ENCODE peak calls at places on chromosomes 13 and 19, in four cellular contexts. T, K, Y and J are unnamed samples.

GRCh38 chr19:34482380-34483250 is 1.1 kb downstream of the WTIP start:
- DNase-seq in Y (peak), T (no peak), K (no peak), J (peak)

GRCh38 chr13:39249971-39250370 is 211.7 kb downstream of the NHLRC3 start:
- DNase-seq in Y (no peak), K (no peak), T (no peak), J (no peak)

GRCh38 chr19:49528211-49528771 is 488 bp downstream of the RCN3 start:
- DNase-seq in K (peak), Y (peak), T (no peak), J (no peak)

GRCh38 chr13:112781287-112781686 is 91.4 kb downstream of the ATP11A start:
- DNase-seq in T (no peak), K (no peak), Y (peak), J (no peak)

GRCh38 chr19:30577551-30578090 is 205.4 kb downstream of the ZNF536 start:
- DNase-seq in T (no peak), K (no peak), Y (no peak), J (no peak)

GRCh38 chr13:106533940-106534843 is 1.3 kb downstream of the EFNB2 start:
- DNase-seq in K (no peak), Y (peak), T (no peak), J (no peak)

GRCh38 chr13:106599875-106600797 is 32.2 kb upstream of the ARGLU1 start:
- DNase-seq in T (no peak), K (no peak), Y (no peak), J (no peak)

GRCh38 chr19:55080121-55080914 is 4.6 kb downstream of the EPS8L1 start:
- DNase-seq in K (peak), T (peak), Y (peak), J (peak)

GRCh38 chr19:15288146-15288963 is 44.0 kb downstream of the BRD4 start:
- DNase-seq in Y (no peak), K (no peak), T (no peak), J (no peak)

GRCh38 chr19:56377105-56377924 is 16.0 kb downstream of the ZNF582 start:
- DNase-seq in Y (no peak), K (no peak), T (no peak), J (peak)

GRCh38 chr13:94660695-94661324 is 51.5 kb downstream of the SOX21 start:
- DNase-seq in Y (no peak), T (no peak), K (no peak), J (peak)

GRCh38 chr19:48064509-48064908 is 20.6 kb upstream of the CABP5 start:
- DNase-seq in Y (no peak), K (no peak), T (no peak), J (no peak)

GRCh38 chr13:27967203-27967735 is 1.8 kb downstream of the CDX2 start:
- DNase-seq in Y (no peak), T (no peak), K (no peak), J (no peak)

GRCh38 chr13:86608739-86609138 is 809.5 kb upstream of the SLITRK6 start:
- DNase-seq in T (no peak), Y (no peak), K (no peak), J (no peak)

GRCh38 chr19:19107663-19108062 is 30.6 kb downstream of the TMEM161A start:
- DNase-seq in T (no peak), Y (no peak), K (no peak), J (no peak)

GRCh38 chr13:108734676-108735075 is 105.3 kb downstream of the MYO16 start:
- DNase-seq in T (no peak), K (peak), Y (peak), J (peak)

GRCh38 chr19:50798116-50798942 is 8.1 kb downstream of the ACP4 start:
- DNase-seq in T (no peak), Y (peak), K (no peak), J (no peak)

GRCh38 chr13:93254775-93255174 is 28.2 kb downstream of the GPC6 start:
- DNase-seq in Y (no peak), K (no peak), T (no peak), J (no peak)

GRCh38 chr19:40689339-40690049 is 957 bp downstream of the NUMBL start:
- DNase-seq in T (no peak), K (peak), Y (peak), J (no peak)

GRCh38 chr19:18802354-18802753 is 11.2 kb upstream of the COMP start:
- DNase-seq in K (peak), Y (peak), T (peak), J (no peak)

GRCh38 chr19:16197188-16197621 is 506 bp upstream of the AP1M1 start:
- DNase-seq in K (no peak), T (peak), Y (no peak), J (no peak)

GRCh38 chr13:39039033-39039432 is 777 bp downstream of the NHLRC3 start:
- DNase-seq in K (no peak), Y (no peak), T (peak), J (no peak)

GRCh38 chr19:33241530-33242101 is 16.0 kb upstream of the SLC7A10 start:
- DNase-seq in Y (peak), T (no peak), K (peak), J (no peak)

GRCh38 chr13:85431720-85432119 is 367.5 kb downstream of the SLITRK6 start:
- DNase-seq in T (no peak), K (no peak), Y (no peak), J (no peak)

GRCh38 chr19:58003153-58003828 is 671 bp upstream of the ZNF606 start:
- DNase-seq in Y (no peak), K (no peak), T (no peak), J (no peak)

GRCh38 chr19:5225486-5226345 is 114.9 kb downstream of the PTPRS start:
- DNase-seq in T (peak), Y (peak), K (peak), J (no peak)

GRCh38 chr19:56671613-56671994 is at the start of gene ZNF835:
- DNase-seq in K (no peak), Y (peak), T (no peak), J (no peak)

GRCh38 chr13:100520936-100521765 is 67.4 kb downstream of the GGACT start:
- DNase-seq in K (no peak), Y (no peak), T (no peak), J (no peak)
- TF ChIP-seq PHF8 in K (no peak), Y (no peak), T (no peak), J (no peak)

DNA sequence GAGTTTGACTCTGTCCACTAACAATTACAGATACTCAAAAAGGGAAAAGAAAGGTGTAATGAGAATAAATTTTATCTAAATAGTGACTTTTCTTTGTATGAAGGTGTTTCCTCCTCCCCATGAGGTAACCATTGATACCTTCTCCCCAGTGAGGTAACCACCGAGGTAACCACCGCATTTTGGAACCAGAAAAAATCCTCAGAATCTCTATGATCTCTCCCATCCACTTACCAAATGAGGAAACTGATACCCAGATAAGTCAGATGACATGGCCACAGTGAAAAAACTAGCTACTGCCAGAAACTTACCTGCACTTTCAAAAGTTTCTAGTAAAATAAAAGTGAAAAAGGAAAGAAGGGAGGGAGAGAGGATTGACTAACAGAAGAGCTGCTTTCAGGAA is 124.0 kb upstream of the FNDC3A start:
- DNase-seq in T (no peak), K (no peak), Y (no peak), J (no peak)
- TF ChIP-seq PHF8 in T (no peak), K (no peak), Y (no peak), J (no peak)

DNA sequence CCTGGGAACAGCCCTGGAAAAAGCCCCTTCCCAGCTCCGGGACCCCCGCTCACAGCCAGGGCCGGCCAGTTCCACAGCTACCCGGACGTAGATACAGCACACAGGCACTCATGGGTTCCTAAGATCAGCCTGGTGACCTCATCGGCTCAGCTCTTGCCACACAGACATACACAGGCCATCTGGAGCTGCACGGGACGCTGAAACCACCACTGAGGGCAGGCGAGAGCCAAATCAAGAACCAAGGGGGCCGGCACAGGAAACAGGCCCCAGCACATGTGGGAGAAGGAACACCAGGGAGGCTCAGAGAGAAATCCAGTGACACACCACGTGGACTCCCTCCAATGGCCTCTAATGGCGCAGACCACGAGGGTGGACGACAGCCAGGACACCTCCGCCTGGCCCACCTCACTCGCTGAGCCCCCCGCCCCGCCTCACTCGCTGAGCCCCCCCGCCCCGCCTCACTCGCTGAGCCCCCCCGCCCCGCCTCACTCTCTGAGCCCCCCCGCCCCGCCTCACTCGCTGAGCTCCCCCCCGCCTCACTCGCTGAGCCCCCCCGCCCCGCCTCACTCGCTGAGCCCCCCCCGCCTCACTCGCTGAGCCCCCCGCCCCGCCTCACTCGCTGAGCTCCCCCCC is 69.7 kb upstream of the C13orf46 start:
- DNase-seq in K (no peak), Y (no peak), T (peak), J (peak)
- TF ChIP-seq PHF8 in K (no peak), Y (no peak), T (no peak), J (no peak)

GRCh38 chr19:43674630-43674982 is 4.6 kb upstream of the PLAUR start:
- DNase-seq in Y (no peak), K (no peak), T (no peak), J (no peak)
- TF ChIP-seq PHF8 in Y (no peak), K (no peak), T (no peak), J (no peak)

GRCh38 chr13:110108348-110109139 is 198.4 kb downstream of the COL4A1 start:
- DNase-seq in Y (no peak), K (no peak), T (peak), J (peak)
- TF ChIP-seq PHF8 in Y (no peak), K (no peak), T (no peak), J (no peak)

GRCh38 chr13:26541041-26541440 is 16.4 kb upstream of the WASF3 start:
- DNase-seq in T (no peak), K (no peak), Y (no peak), J (no peak)
- TF ChIP-seq PHF8 in T (no peak), K (no peak), Y (no peak), J (no peak)

GRCh38 chr19:917323-918151 is at the start of gene KISS1R:
- DNase-seq in Y (peak), T (peak), K (peak), J (peak)
- TF ChIP-seq PHF8 in Y (no peak), T (peak), K (peak), J (no peak)

DNA sequence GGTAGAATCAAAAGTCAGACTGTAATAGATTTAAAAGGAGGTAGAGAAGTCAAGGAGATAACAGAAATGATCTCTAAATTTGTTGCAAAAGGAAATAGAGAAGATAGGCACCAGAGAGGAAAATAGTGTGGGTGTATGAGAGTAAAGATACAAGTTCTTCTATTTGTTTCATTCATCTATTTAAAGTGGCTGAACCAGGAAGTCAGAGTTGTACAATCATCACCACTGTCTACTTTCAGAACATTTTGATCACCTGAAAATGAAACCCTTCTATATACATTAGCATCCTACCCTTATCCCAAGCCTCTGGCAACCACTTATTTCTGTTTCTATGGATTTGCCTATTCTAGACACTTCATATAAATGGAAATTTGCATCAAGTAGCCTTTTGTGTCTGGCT is 36.7 kb downstream of the INTS6 start:
- DNase-seq in K (no peak), Y (no peak), T (no peak), J (no peak)
- TF ChIP-seq PHF8 in K (no peak), Y (no peak), T (no peak), J (no peak)

DNA sequence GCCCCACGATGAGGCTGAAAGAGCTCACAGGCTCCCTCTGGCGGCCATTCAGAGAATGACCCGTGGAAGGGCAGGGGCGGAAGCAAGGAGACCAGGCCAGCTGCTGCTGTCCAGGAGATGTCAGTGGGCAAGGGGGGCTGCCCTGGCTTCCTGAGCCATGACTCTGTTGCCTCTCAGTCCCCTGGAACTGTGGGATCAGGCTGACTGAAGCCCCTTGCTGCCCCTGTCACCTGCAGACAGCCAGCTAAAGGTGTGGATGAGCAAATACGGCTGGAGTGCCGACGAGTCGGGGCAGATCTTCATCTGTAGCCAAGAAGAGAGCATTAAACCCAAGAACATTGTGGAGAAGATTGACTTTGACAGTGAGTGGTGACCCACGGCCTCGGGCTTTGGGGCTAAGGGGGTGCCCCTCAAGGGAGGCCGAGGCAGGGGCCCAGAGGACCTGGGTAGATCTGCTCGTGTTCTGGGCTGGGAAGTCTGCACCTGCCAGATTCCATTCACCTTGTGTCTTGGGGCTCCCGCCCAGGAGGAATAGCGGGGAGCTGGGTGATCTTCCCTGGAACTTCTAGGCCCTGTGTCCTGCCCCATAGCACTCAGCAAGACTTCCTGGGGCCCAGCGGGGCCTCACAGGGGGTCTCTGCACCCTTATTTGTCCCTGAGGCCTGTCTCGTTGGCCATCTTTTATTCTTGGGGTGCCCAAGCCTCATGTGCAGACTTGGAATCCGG is 12.5 kb upstream of the ACTN4 start:
- DNase-seq in K (peak), Y (peak), T (no peak), J (peak)
- TF ChIP-seq PHF8 in K (no peak), Y (no peak), T (no peak), J (no peak)